ENCODE peak calls at places on chromosomes 4 and X, in five cellular contexts. I, U, R, X and Q are unnamed samples.

GRCh38 chrX:29269390-29269789 is 682.1 kb downstream of the IL1RAPL1 start:
- DNase-seq in I (no peak), U (no peak), R (no peak), X (no peak), Q (no peak)

GRCh38 chr4:56619160-56619559 is 61.9 kb downstream of the HOPX start:
- DNase-seq in I (no peak), U (no peak), R (no peak), X (no peak), Q (no peak)

GRCh38 chr4:183840311-183840710 is 64.8 kb upstream of the STOX2 start:
- DNase-seq in I (no peak), U (peak; percentile 77), R (peak; percentile 81), X (no peak), Q (peak; percentile 39)

GRCh38 chrX:119518371-119518770 is 46.8 kb downstream of the STEEP1 start:
- DNase-seq in I (no peak), U (no peak), R (no peak), X (no peak), Q (no peak)

GRCh38 chr4:74527049-74527448 is 82.1 kb downstream of the AREG start:
- DNase-seq in I (no peak), U (no peak), R (no peak), X (no peak), Q (no peak)

GRCh38 chrX:29617276-29617675 is 598.1 kb upstream of the MAGEB2 start:
- DNase-seq in I (no peak), U (no peak), R (no peak), X (no peak), Q (no peak)

GRCh38 chrX:110853610-110854009 is 58.0 kb upstream of the CHRDL1 start:
- DNase-seq in I (no peak), U (peak; percentile 20), R (no peak), X (no peak), Q (no peak)

GRCh38 chrX:123087326-123087725 is 96.8 kb upstream of the GRIA3 start:
- DNase-seq in I (no peak), U (no peak), R (no peak), X (no peak), Q (no peak)

GRCh38 chrX:54479471-54480122 is 16.4 kb downstream of the FGD1 start:
- DNase-seq in I (no peak), U (no peak), R (no peak), X (no peak), Q (no peak)

GRCh38 chrX:56757327-56757726 is 28.3 kb downstream of the NBDY start:
- DNase-seq in I (no peak), U (no peak), R (no peak), X (no peak), Q (no peak)

GRCh38 chrX:19579485-19579884 is 64.2 kb upstream of the MAP3K15 start:
- DNase-seq in I (no peak), U (no peak), R (no peak), X (no peak), Q (no peak)

GRCh38 chrX:53186363-53186762 is 38.6 kb downstream of the KDM5C start:
- DNase-seq in I (no peak), U (no peak), R (no peak), X (no peak), Q (no peak)

GRCh38 chr4:110211007-110211769 is 12.8 kb upstream of the ELOVL6 start:
- DNase-seq in I (no peak), U (no peak), R (peak; percentile 25), X (no peak), Q (no peak)

GRCh38 chr4:120921456-120922389 is 803 bp downstream of the PRDM5 start:
- DNase-seq in I (peak; percentile 91), U (peak; percentile 46), R (peak; percentile 73), X (peak; percentile 78), Q (no peak)

GRCh38 chr4:177079327-177079726 is 230.3 kb upstream of the NEIL3 start:
- DNase-seq in I (no peak), U (no peak), R (no peak), X (no peak), Q (no peak)

GRCh38 chr4:91113130-91113706 is 986.0 kb downstream of the CCSER1 start:
- DNase-seq in I (no peak), U (no peak), R (no peak), X (no peak), Q (peak; percentile 32)

GRCh38 chrX:10022580-10023245 is 55.6 kb downstream of the CLDN34 start:
- DNase-seq in I (no peak), U (no peak), R (peak; percentile 37), X (peak; percentile 65), Q (no peak)

GRCh38 chrX:72372735-72373134 is 67.0 kb upstream of the CITED1 start:
- DNase-seq in I (no peak), U (no peak), R (no peak), X (no peak), Q (no peak)

GRCh38 chr4:160044693-160045092 is 941.8 kb downstream of the RAPGEF2 start:
- DNase-seq in I (no peak), U (no peak), R (no peak), X (no peak), Q (no peak)

GRCh38 chrX:11461181-11462001 is 168.2 kb downstream of the AMELX start:
- DNase-seq in I (no peak), U (no peak), R (no peak), X (no peak), Q (no peak)

GRCh38 chrX:72201836-72202536 is 20.4 kb downstream of the PIN4 start:
- DNase-seq in I (no peak), U (no peak), R (no peak), X (no peak), Q (peak; percentile 61)

GRCh38 chrX:51891821-51892551 is 1.4 kb upstream of the MAGED1 start:
- DNase-seq in I (no peak), U (no peak), R (no peak), X (peak; percentile 73), Q (no peak)

GRCh38 chrX:115452256-115452655 is 108.7 kb upstream of the PLS3 start:
- DNase-seq in I (no peak), U (no peak), R (no peak), X (no peak), Q (no peak)

GRCh38 chr4:70559216-70559830 is 32.7 kb upstream of the AMBN start:
- DNase-seq in I (no peak), U (peak; percentile 38), R (peak; percentile 28), X (no peak), Q (peak; percentile 24)

GRCh38 chrX:49921109-49921508 is 1.3 kb upstream of the CLCN5 start:
- DNase-seq in I (no peak), U (no peak), R (no peak), X (no peak), Q (no peak)

GRCh38 chr4:68951078-68951805 is at the start of gene UGT2A3:
- DNase-seq in I (no peak), U (no peak), R (peak; percentile 68), X (no peak), Q (no peak)

GRCh38 chr4:68021185-68021584 is 57.9 kb upstream of the TMPRSS11A start:
- DNase-seq in I (no peak), U (no peak), R (no peak), X (no peak), Q (no peak)

GRCh38 chr4:42119916-42120315 is 32.5 kb downstream of the BEND4 start:
- DNase-seq in I (no peak), U (no peak), R (no peak), X (no peak), Q (no peak)

GRCh38 chr4:135250040-135250439 is 1048.5 kb upstream of the PABPC4L start:
- DNase-seq in I (no peak), U (no peak), R (no peak), X (no peak), Q (no peak)

GRCh38 chrX:107324493-107325310 is 118.3 kb downstream of the DNAAF6 start:
- DNase-seq in I (peak; percentile 74), U (no peak), R (no peak), X (no peak), Q (no peak)
- TF ChIP-seq POLR2AphosphoS5 in I (no peak), U (no peak), R (no peak), X (no peak), Q (no peak)

DNA sequence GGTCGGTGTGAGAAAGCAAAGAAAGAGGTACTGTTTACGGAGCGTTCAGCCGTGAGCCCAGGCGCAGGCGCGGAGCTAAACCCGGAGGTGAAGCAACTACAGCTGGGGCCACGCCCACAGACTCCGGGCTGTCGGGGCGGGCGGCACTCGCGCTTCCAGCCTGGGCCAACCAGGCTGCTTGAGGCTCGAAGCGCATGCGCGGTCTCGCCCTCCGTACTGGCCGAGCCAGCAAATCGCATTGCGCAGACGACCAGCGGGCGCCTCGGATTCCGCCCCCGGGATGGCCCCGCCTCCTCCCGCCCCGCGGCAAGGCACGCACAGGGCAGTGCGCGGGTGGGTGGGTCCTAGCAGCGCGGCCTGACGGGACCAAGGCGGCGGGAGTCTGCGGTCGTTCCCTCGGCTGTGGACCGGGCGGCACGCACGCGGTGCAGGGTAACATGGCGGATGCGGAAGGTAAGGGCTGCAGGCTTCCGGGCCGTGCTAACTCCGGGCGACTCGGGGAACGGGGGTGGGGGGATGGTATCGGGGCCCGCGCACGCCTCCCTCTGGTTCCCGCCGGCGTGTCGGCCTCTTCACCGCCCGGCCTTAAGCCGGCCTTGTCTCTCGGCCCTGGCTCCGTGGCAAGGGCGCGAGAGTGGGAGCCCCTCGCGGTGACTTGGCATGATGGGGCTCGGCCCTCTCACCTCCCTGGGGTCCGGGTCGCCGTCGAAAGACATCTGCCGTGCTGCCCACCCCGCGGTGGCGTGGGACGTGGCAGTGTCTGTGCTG is at the start of gene DKC1:
- DNase-seq in I (peak; percentile 98), U (peak; percentile 90), R (peak; percentile 96), X (peak; percentile 93), Q (peak; percentile 79)
- TF ChIP-seq POLR2AphosphoS5 in I (peak; percentile 48), U (peak; percentile 83), R (peak; percentile 78), X (peak; percentile 54), Q (peak; percentile 86)

GRCh38 chr4:151690884-151691283 is 69.9 kb downstream of the GATB start:
- DNase-seq in I (no peak), U (no peak), R (no peak), X (no peak), Q (no peak)

GRCh38 chr4:151689211-151689991 is 71.4 kb downstream of the GATB start:
- DNase-seq in I (no peak), U (no peak), R (no peak), X (no peak), Q (no peak)

GRCh38 chr4:151691639-151692442 is 69.0 kb downstream of the GATB start:
- DNase-seq in I (no peak), U (peak; percentile 70), R (no peak), X (no peak), Q (no peak)

GRCh38 chr4:151688785-151689043 is 72.1 kb downstream of the GATB start:
- DNase-seq in I (no peak), U (no peak), R (no peak), X (no peak), Q (no peak)

DNA sequence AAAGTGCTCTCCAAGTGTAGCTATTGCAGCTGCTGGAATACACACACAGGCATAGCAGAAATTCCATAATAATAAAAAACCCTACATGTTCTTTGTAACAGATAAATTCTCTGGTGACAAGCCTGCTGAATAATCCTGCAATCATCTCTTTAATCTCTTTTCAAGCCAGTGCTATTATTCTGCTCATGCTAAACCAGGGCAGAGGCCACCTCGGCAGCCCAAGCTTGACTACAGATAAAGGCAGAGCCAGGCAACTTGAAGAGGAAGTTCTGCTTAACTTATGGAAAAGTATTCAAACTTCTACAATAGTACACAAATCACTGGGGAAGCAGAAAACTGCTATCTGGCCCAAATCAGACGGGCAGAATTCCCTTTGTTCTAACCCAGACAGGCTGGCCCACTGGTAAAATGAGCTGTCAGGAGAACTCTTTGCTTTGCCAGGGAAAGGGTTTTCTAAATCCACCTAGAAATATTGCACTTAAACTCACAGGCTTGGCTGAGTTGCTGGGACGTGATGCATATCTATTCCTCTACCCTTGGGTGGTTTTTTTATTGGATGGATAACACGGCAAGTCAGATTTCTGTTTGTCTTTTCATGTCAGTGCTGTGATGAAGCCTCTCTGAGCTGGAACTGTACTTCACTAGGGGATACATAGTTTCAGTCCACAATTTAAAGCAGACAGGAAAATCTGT is 70.5 kb downstream of the GATB start:
- DNase-seq in I (no peak), U (no peak), R (no peak), X (no peak), Q (no peak)
- TF ChIP-seq POLR2AphosphoS5 in I (no peak), U (no peak), R (no peak), X (no peak), Q (no peak)

GRCh38 chrX:17375631-17376380 is 806 bp downstream of the NHS start:
- DNase-seq in I (peak; percentile 86), U (no peak), R (peak; percentile 12), X (no peak), Q (no peak)
- TF ChIP-seq POLR2AphosphoS5 in I (no peak), U (no peak), R (no peak), X (no peak), Q (no peak)